ENCODE peak calls at places on chromosomes 13 and 19, in five cellular contexts. One of them, this sample, is unnamed.

GRCh38 chr19:7699422-7700127 is 2.4 kb downstream of the FCER2 start:
- DNase-seq in LoVo: peak; percentile 13
- DNase-seq in HuH-7: no peak
- DNase-seq in activated T-helper 1 cell treated with Interleukin-2 at 50 U/mL for 16 hours: no peak
- DNase-seq in NCI-H1048: no peak
- DNase-seq in this sample: no peak

GRCh38 chr19:51777570-51778460 is 16.8 kb downstream of the FPR2 start:
- DNase-seq in activated T-helper 1 cell treated with Interleukin-2 at 50 U/mL for 16 hours: no peak
- DNase-seq in HuH-7: peak; percentile 54
- DNase-seq in LoVo: peak; percentile 66
- DNase-seq in NCI-H1048: peak; percentile 30
- DNase-seq in this sample: peak; percentile 5

GRCh38 chr19:27794444-27795042 is 1418.4 kb downstream of the UQCRFS1 start:
- DNase-seq in NCI-H1048: no peak
- DNase-seq in LoVo: no peak
- DNase-seq in activated T-helper 1 cell treated with Interleukin-2 at 50 U/mL for 16 hours: no peak
- DNase-seq in HuH-7: peak; percentile 14
- DNase-seq in this sample: peak; percentile 3

GRCh38 chr13:52846567-52847321 is 1.7 kb downstream of the PCDH8 start:
- DNase-seq in LoVo: no peak
- DNase-seq in NCI-H1048: peak; percentile 1
- DNase-seq in HuH-7: no peak
- DNase-seq in activated T-helper 1 cell treated with Interleukin-2 at 50 U/mL for 16 hours: no peak
- DNase-seq in this sample: no peak

GRCh38 chr19:7705387-7706187 is 3.7 kb upstream of the FCER2 start:
- DNase-seq in HuH-7: no peak
- DNase-seq in LoVo: no peak
- DNase-seq in activated T-helper 1 cell treated with Interleukin-2 at 50 U/mL for 16 hours: peak; percentile 59
- DNase-seq in NCI-H1048: no peak
- DNase-seq in this sample: peak; percentile 63

GRCh38 chr13:97212540-97213146 is 9.5 kb upstream of the MBNL2 start:
- DNase-seq in NCI-H1048: no peak
- DNase-seq in HuH-7: no peak
- DNase-seq in activated T-helper 1 cell treated with Interleukin-2 at 50 U/mL for 16 hours: no peak
- DNase-seq in LoVo: peak; percentile 28
- DNase-seq in this sample: no peak

GRCh38 chr19:16425993-16426392 is 45.8 kb downstream of the EPS15L1 start:
- DNase-seq in LoVo: no peak
- DNase-seq in HuH-7: no peak
- DNase-seq in NCI-H1048: no peak
- DNase-seq in activated T-helper 1 cell treated with Interleukin-2 at 50 U/mL for 16 hours: no peak
- DNase-seq in this sample: no peak

GRCh38 chr19:12937243-12938053 is 961 bp upstream of the CALR start:
- DNase-seq in activated T-helper 1 cell treated with Interleukin-2 at 50 U/mL for 16 hours: no peak
- DNase-seq in LoVo: no peak
- DNase-seq in NCI-H1048: no peak
- DNase-seq in HuH-7: peak; percentile 27
- DNase-seq in this sample: no peak

GRCh38 chr13:100789481-100789880 is 114.9 kb upstream of the TMTC4 start:
- DNase-seq in NCI-H1048: no peak
- DNase-seq in LoVo: no peak
- DNase-seq in HuH-7: no peak
- DNase-seq in activated T-helper 1 cell treated with Interleukin-2 at 50 U/mL for 16 hours: no peak
- DNase-seq in this sample: no peak

GRCh38 chr19:38666662-38667448 is 19.4 kb downstream of the ACTN4 start:
- DNase-seq in NCI-H1048: peak; percentile 17
- DNase-seq in HuH-7: no peak
- DNase-seq in activated T-helper 1 cell treated with Interleukin-2 at 50 U/mL for 16 hours: no peak
- DNase-seq in LoVo: no peak
- DNase-seq in this sample: no peak

GRCh38 chr13:62960723-62961122 is 1545.1 kb upstream of the PCDH20 start:
- DNase-seq in NCI-H1048: no peak
- DNase-seq in activated T-helper 1 cell treated with Interleukin-2 at 50 U/mL for 16 hours: no peak
- DNase-seq in LoVo: no peak
- DNase-seq in HuH-7: no peak
- DNase-seq in this sample: no peak

GRCh38 chr13:51780099-51780498 is 23.9 kb downstream of the DHRS12 start:
- DNase-seq in NCI-H1048: no peak
- DNase-seq in HuH-7: no peak
- DNase-seq in activated T-helper 1 cell treated with Interleukin-2 at 50 U/mL for 16 hours: no peak
- DNase-seq in LoVo: no peak
- DNase-seq in this sample: no peak

GRCh38 chr19:35151273-35152065 is 3.1 kb upstream of the FXYD5 start:
- DNase-seq in activated T-helper 1 cell treated with Interleukin-2 at 50 U/mL for 16 hours: no peak
- DNase-seq in NCI-H1048: no peak
- DNase-seq in LoVo: no peak
- DNase-seq in HuH-7: no peak
- DNase-seq in this sample: no peak

GRCh38 chr19:38247126-38247525 is 9.0 kb downstream of the PPP1R14A start:
- DNase-seq in NCI-H1048: no peak
- DNase-seq in HuH-7: no peak
- DNase-seq in activated T-helper 1 cell treated with Interleukin-2 at 50 U/mL for 16 hours: no peak
- DNase-seq in LoVo: no peak
- DNase-seq in this sample: no peak

GRCh38 chr19:45785097-45785496 is 2.8 kb upstream of the DMPK start:
- DNase-seq in HuH-7: no peak
- DNase-seq in NCI-H1048: no peak
- DNase-seq in activated T-helper 1 cell treated with Interleukin-2 at 50 U/mL for 16 hours: no peak
- DNase-seq in LoVo: no peak
- DNase-seq in this sample: no peak

GRCh38 chr19:42193706-42194105 is 23.8 kb downstream of the DEDD2 start:
- DNase-seq in HuH-7: no peak
- DNase-seq in activated T-helper 1 cell treated with Interleukin-2 at 50 U/mL for 16 hours: no peak
- DNase-seq in LoVo: no peak
- DNase-seq in NCI-H1048: no peak
- DNase-seq in this sample: no peak

GRCh38 chr13:30908416-30908980 is 2.4 kb downstream of the MEDAG start:
- DNase-seq in NCI-H1048: peak; percentile 0
- DNase-seq in HuH-7: no peak
- DNase-seq in LoVo: no peak
- DNase-seq in activated T-helper 1 cell treated with Interleukin-2 at 50 U/mL for 16 hours: no peak
- DNase-seq in this sample: no peak

GRCh38 chr19:58305932-58306323 is 751 bp downstream of the ERVK3-1 start:
- DNase-seq in NCI-H1048: no peak
- DNase-seq in activated T-helper 1 cell treated with Interleukin-2 at 50 U/mL for 16 hours: no peak
- DNase-seq in HuH-7: no peak
- DNase-seq in LoVo: peak; percentile 16
- DNase-seq in this sample: no peak

GRCh38 chr19:4914736-4915501 is 5.6 kb downstream of the UHRF1 start:
- DNase-seq in NCI-H1048: no peak
- DNase-seq in LoVo: peak; percentile 92
- DNase-seq in activated T-helper 1 cell treated with Interleukin-2 at 50 U/mL for 16 hours: peak; percentile 65
- DNase-seq in HuH-7: no peak
- DNase-seq in this sample: peak; percentile 70

GRCh38 chr19:6803036-6803404 is 30.5 kb downstream of the VAV1 start:
- DNase-seq in LoVo: no peak
- DNase-seq in activated T-helper 1 cell treated with Interleukin-2 at 50 U/mL for 16 hours: no peak
- DNase-seq in HuH-7: no peak
- DNase-seq in NCI-H1048: no peak
- DNase-seq in this sample: no peak

GRCh38 chr19:27889156-27889555 is 1323.8 kb downstream of the UQCRFS1 start:
- DNase-seq in activated T-helper 1 cell treated with Interleukin-2 at 50 U/mL for 16 hours: no peak
- DNase-seq in LoVo: no peak
- DNase-seq in HuH-7: no peak
- DNase-seq in NCI-H1048: no peak
- DNase-seq in this sample: no peak

GRCh38 chr13:78228940-78229339 is 310.3 kb upstream of the EDNRB start:
- DNase-seq in LoVo: no peak
- DNase-seq in NCI-H1048: peak; percentile 44
- DNase-seq in HuH-7: no peak
- DNase-seq in activated T-helper 1 cell treated with Interleukin-2 at 50 U/mL for 16 hours: no peak
- DNase-seq in this sample: no peak

GRCh38 chr19:53389591-53390377 is 5.2 kb upstream of the ZNF765 start:
- DNase-seq in NCI-H1048: no peak
- DNase-seq in activated T-helper 1 cell treated with Interleukin-2 at 50 U/mL for 16 hours: no peak
- DNase-seq in LoVo: no peak
- DNase-seq in HuH-7: no peak
- DNase-seq in this sample: no peak

GRCh38 chr13:24670927-24671326 is 9.3 kb upstream of the ATP12A start:
- DNase-seq in HuH-7: no peak
- DNase-seq in activated T-helper 1 cell treated with Interleukin-2 at 50 U/mL for 16 hours: no peak
- DNase-seq in LoVo: peak; percentile 71
- DNase-seq in NCI-H1048: no peak
- DNase-seq in this sample: no peak

GRCh38 chr13:101398920-101399319 is 17.4 kb downstream of the NALCN start:
- DNase-seq in activated T-helper 1 cell treated with Interleukin-2 at 50 U/mL for 16 hours: no peak
- DNase-seq in LoVo: no peak
- DNase-seq in HuH-7: no peak
- DNase-seq in NCI-H1048: no peak
- DNase-seq in this sample: no peak

GRCh38 chr13:60384911-60385310 is 12.1 kb upstream of the TDRD3 start:
- DNase-seq in NCI-H1048: no peak
- DNase-seq in HuH-7: no peak
- DNase-seq in LoVo: no peak
- DNase-seq in activated T-helper 1 cell treated with Interleukin-2 at 50 U/mL for 16 hours: no peak
- DNase-seq in this sample: no peak

GRCh38 chr13:23771966-23772365 is 117.2 kb downstream of the MIPEP start:
- DNase-seq in NCI-H1048: no peak
- DNase-seq in activated T-helper 1 cell treated with Interleukin-2 at 50 U/mL for 16 hours: no peak
- DNase-seq in LoVo: no peak
- DNase-seq in HuH-7: no peak
- DNase-seq in this sample: no peak

GRCh38 chr19:57803594-57804325 is 11.0 kb downstream of the ZNF552 start:
- DNase-seq in NCI-H1048: no peak
- DNase-seq in activated T-helper 1 cell treated with Interleukin-2 at 50 U/mL for 16 hours: no peak
- DNase-seq in LoVo: peak; percentile 44
- DNase-seq in HuH-7: no peak
- DNase-seq in this sample: no peak